ENCODE peak calls at places on chromosomes 1 and 21, in nine cellular contexts. N, D, G, Y, W, U, J, L and I are unnamed samples.

GRCh38 chr1:191888996-191889622 is 269.2 kb upstream of the RGS18 start:
- DNase-seq in N (no peak), U (no peak), W (no peak), J (no peak), G (no peak), L (no peak), Y (no peak), D (peak), I (no peak)

GRCh38 chr1:71638081-71638766 is 557.4 kb upstream of the ZRANB2 start:
- DNase-seq in N (peak), U (peak), L (peak), Y (peak), J (no peak), G (no peak), W (no peak), D (peak), I (no peak)

GRCh38 chr1:177812144-177812543 is 157.7 kb downstream of the SEC16B start:
- DNase-seq in W (no peak), D (no peak), Y (no peak), L (no peak), G (no peak), N (no peak), J (no peak), U (no peak), I (no peak)

GRCh38 chr1:165671531-165671930 is 26.8 kb downstream of the ALDH9A1 start:
- DNase-seq in G (no peak), Y (no peak), L (peak), W (no peak), U (peak), D (peak), N (no peak), J (no peak), I (no peak)

GRCh38 chr1:56491441-56491840 is 87.9 kb downstream of the PLPP3 start:
- DNase-seq in U (peak), D (peak), W (no peak), G (no peak), Y (peak), J (no peak), L (peak), N (peak), I (no peak)

GRCh38 chr1:247243738-247244137 is 12.1 kb upstream of the VN1R5 start:
- DNase-seq in D (no peak), Y (no peak), L (no peak), J (no peak), N (no peak), U (no peak), W (no peak), G (no peak), I (no peak)

GRCh38 chr1:26290061-26290415 is 10.2 kb downstream of the SH3BGRL3 start:
- DNase-seq in Y (no peak), G (no peak), J (no peak), D (no peak), U (no peak), W (no peak), L (no peak), N (no peak), I (no peak)

GRCh38 chr1:66490817-66491216 is 43.1 kb upstream of the SGIP1 start:
- DNase-seq in D (peak), J (no peak), G (no peak), W (no peak), L (no peak), Y (no peak), U (peak), N (peak), I (no peak)

GRCh38 chr1:35505911-35506798 is 51.0 kb downstream of the KIAA0319L start:
- DNase-seq in L (peak), W (no peak), N (peak), U (peak), G (no peak), D (peak), Y (peak), J (no peak), I (no peak)

GRCh38 chr1:247324204-247324787 is 7.4 kb downstream of the ZNF496 start:
- DNase-seq in W (no peak), D (no peak), J (no peak), Y (no peak), G (no peak), N (no peak), U (no peak), L (no peak), I (no peak)

GRCh38 chr1:213759359-213760181 is 228.2 kb upstream of the PROX1 start:
- DNase-seq in G (no peak), L (no peak), J (peak), Y (no peak), U (no peak), N (no peak), W (peak), D (no peak), I (no peak)

GRCh38 chr1:55155522-55155921 is 59.6 kb downstream of the USP24 start:
- DNase-seq in N (peak), D (peak), J (no peak), G (no peak), W (no peak), Y (no peak), U (peak), L (no peak), I (no peak)

GRCh38 chr21:38323721-38324591 is 67.2 kb downstream of the KCNJ15 start:
- DNase-seq in U (peak), D (peak), W (no peak), J (no peak), L (peak), Y (peak), G (no peak), N (peak), I (peak)

GRCh38 chr1:109625601-109626560 is 6.2 kb downstream of the AMPD2 start:
- DNase-seq in G (no peak), Y (no peak), N (no peak), U (no peak), L (no peak), D (no peak), J (peak), W (no peak), I (peak)

GRCh38 chr1:154170547-154171221 is 15.8 kb upstream of the NUP210L start:
- DNase-seq in U (peak), J (no peak), D (no peak), Y (no peak), L (no peak), N (no peak), W (no peak), G (no peak), I (no peak)

GRCh38 chr1:52294580-52294979 is 71.4 kb downstream of the CC2D1B start:
- DNase-seq in D (no peak), U (peak), W (no peak), G (no peak), Y (peak), N (no peak), L (no peak), J (no peak), I (no peak)

GRCh38 chr1:155043259-155043658 is 7.9 kb upstream of the ADAM15 start:
- DNase-seq in N (no peak), U (no peak), W (no peak), Y (no peak), J (no peak), D (no peak), G (no peak), L (no peak), I (no peak)

GRCh38 chr1:32071758-32072621 is 749 bp upstream of the TMEM39B start:
- DNase-seq in D (peak), Y (peak), W (no peak), U (peak), L (peak), N (peak), G (no peak), J (no peak), I (peak)

GRCh38 chr1:92913093-92913819 is 48.0 kb downstream of the DIPK1A start:
- DNase-seq in W (no peak), D (no peak), N (no peak), Y (no peak), U (no peak), G (no peak), L (no peak), J (no peak), I (no peak)

GRCh38 chr1:7528386-7529031 is 242.6 kb upstream of the VAMP3 start:
- DNase-seq in L (no peak), G (no peak), Y (peak), J (no peak), D (no peak), N (no peak), W (no peak), U (peak), I (no peak)

GRCh38 chr1:100708476-100709062 is 11.0 kb upstream of the VCAM1 start:
- DNase-seq in U (peak), J (no peak), W (no peak), G (no peak), L (peak), Y (no peak), N (peak), D (peak), I (no peak)

GRCh38 chr1:15341634-15342375 is 67.9 kb upstream of the EFHD2 start:
- DNase-seq in J (no peak), L (peak), D (peak), U (peak), N (peak), Y (no peak), W (no peak), G (no peak), I (no peak)

GRCh38 chr1:92817986-92818764 is 13.7 kb upstream of the RPL5 start:
- DNase-seq in W (peak), D (peak), N (peak), Y (peak), L (peak), U (peak), J (no peak), G (no peak), I (no peak)

GRCh38 chr1:189962171-189962570 is 515.5 kb downstream of the BRINP3 start:
- DNase-seq in D (peak), N (no peak), Y (no peak), U (peak), G (no peak), J (no peak), W (no peak), L (no peak), I (no peak)

GRCh38 chr1:76080552-76081093 is 6.1 kb downstream of the ST6GALNAC3 start:
- DNase-seq in J (peak), G (no peak), W (no peak), U (no peak), N (peak), Y (no peak), L (no peak), D (no peak), I (no peak)

GRCh38 chr1:80929868-80930508 is 870.7 kb upstream of the ADGRL2 start:
- DNase-seq in L (no peak), W (no peak), Y (no peak), G (no peak), N (peak), U (no peak), D (no peak), J (no peak), I (no peak)

GRCh38 chr1:9555942-9556341 is 16.7 kb downstream of the SLC25A33 start:
- DNase-seq in L (no peak), D (no peak), U (no peak), N (no peak), W (no peak), Y (no peak), G (no peak), J (no peak), I (no peak)

GRCh38 chr1:45410850-45411509 is 70.7 kb upstream of the MUTYH start:
- DNase-seq in U (no peak), L (no peak), W (no peak), J (no peak), N (no peak), D (peak), Y (peak), G (no peak), I (no peak)

GRCh38 chr1:41615316-41615715 is 130.8 kb upstream of the EDN2 start:
- DNase-seq in U (no peak), D (no peak), J (no peak), L (no peak), Y (no peak), N (no peak), W (no peak), G (no peak), I (no peak)